ENCODE peak calls at places on chromosomes 16 and 17, in six cellular contexts. O is NCI-H460, B is amniotic stem cell, U is SHP77, K is NCI-H69, F is trophoblast cell. L is an unnamed sample.
A peak's percentile ranks its signal among the peaks of the same experiment; 100 is the strongest.

GRCh38 chr17:63511331-63511730 is 11.8 kb upstream of the KCNH6 start:
- DNase-seq in O (no peak), B (no peak), U (no peak), K (no peak), F (no peak), L (no peak)

GRCh38 chr16:15865742-15866141 is 8.9 kb upstream of the MYH11 start:
- DNase-seq in O (no peak), B (no peak), U (no peak), K (no peak), F (no peak), L (no peak)

GRCh38 chr17:42779304-42779941 is 987 bp upstream of the WNK4 start:
- DNase-seq in O (no peak), B (no peak), U (no peak), K (no peak), F (no peak), L (no peak)

GRCh38 chr17:77632619-77633018 is 325.9 kb upstream of the TNRC6C start:
- DNase-seq in O (no peak), B (no peak), U (no peak), K (no peak), F (no peak), L (no peak)

GRCh38 chr17:2137342-2138098 is 82.6 kb downstream of the HIC1 start:
- DNase-seq in O (no peak), B (no peak), U (no peak), K (peak; percentile 27), F (peak; percentile 67), L (no peak)

GRCh38 chr17:66423436-66423922 is 121.1 kb downstream of the PRKCA start:
- DNase-seq in O (no peak), B (no peak), U (no peak), K (peak; percentile 89), F (no peak), L (no peak)

GRCh38 chr16:64397042-64397441 is 724.8 kb downstream of the CDH11 start:
- DNase-seq in O (no peak), B (no peak), U (no peak), K (no peak), F (no peak), L (no peak)

GRCh38 chr17:70503449-70503848 is 334.1 kb downstream of the KCNJ2 start:
- DNase-seq in O (no peak), B (no peak), U (no peak), K (no peak), F (no peak), L (peak; percentile 73)

GRCh38 chr17:50893183-50893993 is 27.2 kb upstream of the TOB1 start:
- DNase-seq in O (no peak), B (no peak), U (no peak), K (peak; percentile 52), F (no peak), L (no peak)

L was measured in T47D.